ENCODE peak calls at places on chromosomes 11 and 22, in eight cellular contexts. One of them, this sample, is unnamed. For H3K4me1, the result is how much of the 10 kb centered on the place peaks cover.

GRCh38 chr22:38707346-38707745 is 1.6 kb downstream of the GTPBP1 start:
- DNase-seq in stomach: no peak
- DNase-seq in transverse colon: no peak
- DNase-seq in HCT116: no peak
- DNase-seq in esophagus squamous epithelium: no peak
- DNase-seq in IMR-90: peak
- DNase-seq in suprapubic skin: no peak
- DNase-seq in uterus: no peak
- DNase-seq in this sample: no peak

GRCh38 chr11:86781546-86781945 is 18.8 kb upstream of the PRSS23 start:
- DNase-seq in uterus: no peak
- DNase-seq in IMR-90: no peak
- DNase-seq in transverse colon: no peak
- DNase-seq in stomach: no peak
- DNase-seq in suprapubic skin: no peak
- DNase-seq in esophagus squamous epithelium: no peak
- DNase-seq in HCT116: no peak
- DNase-seq in this sample: no peak

GRCh38 chr11:123478352-123478986 is 48.4 kb downstream of the GRAMD1B start:
- DNase-seq in stomach: peak
- DNase-seq in uterus: peak
- DNase-seq in esophagus squamous epithelium: no peak
- DNase-seq in IMR-90: peak
- DNase-seq in HCT116: peak
- DNase-seq in transverse colon: peak
- DNase-seq in suprapubic skin: no peak
- DNase-seq in this sample: no peak

GRCh38 chr22:21009638-21010425 is 5.1 kb upstream of the P2RX6 start:
- DNase-seq in esophagus squamous epithelium: no peak
- DNase-seq in uterus: no peak
- DNase-seq in stomach: peak
- DNase-seq in transverse colon: peak
- DNase-seq in suprapubic skin: no peak
- DNase-seq in HCT116: no peak
- DNase-seq in IMR-90: peak
- DNase-seq in this sample: no peak

GRCh38 chr11:134098566-134099184 is 29.8 kb downstream of the JAM3 start:
- DNase-seq in transverse colon: no peak
- DNase-seq in stomach: no peak
- DNase-seq in esophagus squamous epithelium: no peak
- DNase-seq in suprapubic skin: no peak
- DNase-seq in HCT116: peak
- DNase-seq in IMR-90: no peak
- DNase-seq in uterus: no peak
- DNase-seq in this sample: no peak

GRCh38 chr11:131025421-131026126 is 109.3 kb upstream of the SNX19 start:
- DNase-seq in IMR-90: no peak
- DNase-seq in uterus: no peak
- DNase-seq in transverse colon: no peak
- DNase-seq in stomach: no peak
- DNase-seq in esophagus squamous epithelium: no peak
- DNase-seq in suprapubic skin: no peak
- DNase-seq in HCT116: no peak
- DNase-seq in this sample: peak

GRCh38 chr22:32883131-32883530 is 81.6 kb downstream of the TIMP3 start:
- DNase-seq in stomach: no peak
- DNase-seq in uterus: no peak
- DNase-seq in esophagus squamous epithelium: no peak
- DNase-seq in suprapubic skin: no peak
- DNase-seq in transverse colon: no peak
- DNase-seq in HCT116: no peak
- DNase-seq in IMR-90: no peak
- DNase-seq in this sample: no peak

GRCh38 chr11:46247090-46247489 is 30.4 kb upstream of the CREB3L1 start:
- DNase-seq in esophagus squamous epithelium: no peak
- DNase-seq in transverse colon: no peak
- DNase-seq in stomach: no peak
- DNase-seq in uterus: no peak
- DNase-seq in HCT116: no peak
- DNase-seq in suprapubic skin: no peak
- DNase-seq in IMR-90: no peak
- DNase-seq in this sample: no peak

GRCh38 chr22:49203091-49203862 is 624.4 kb downstream of the BRD1 start:
- DNase-seq in suprapubic skin: peak
- DNase-seq in IMR-90: no peak
- DNase-seq in esophagus squamous epithelium: no peak
- DNase-seq in transverse colon: no peak
- DNase-seq in HCT116: no peak
- DNase-seq in stomach: peak
- DNase-seq in uterus: peak
- DNase-seq in this sample: no peak

GRCh38 chr11:1772270-1773130 is 8.8 kb upstream of the CTSD start:
- DNase-seq in transverse colon: peak
- DNase-seq in stomach: peak
- DNase-seq in esophagus squamous epithelium: no peak
- DNase-seq in suprapubic skin: peak
- DNase-seq in IMR-90: peak
- DNase-seq in uterus: peak
- DNase-seq in HCT116: peak
- DNase-seq in this sample: no peak

DNA sequence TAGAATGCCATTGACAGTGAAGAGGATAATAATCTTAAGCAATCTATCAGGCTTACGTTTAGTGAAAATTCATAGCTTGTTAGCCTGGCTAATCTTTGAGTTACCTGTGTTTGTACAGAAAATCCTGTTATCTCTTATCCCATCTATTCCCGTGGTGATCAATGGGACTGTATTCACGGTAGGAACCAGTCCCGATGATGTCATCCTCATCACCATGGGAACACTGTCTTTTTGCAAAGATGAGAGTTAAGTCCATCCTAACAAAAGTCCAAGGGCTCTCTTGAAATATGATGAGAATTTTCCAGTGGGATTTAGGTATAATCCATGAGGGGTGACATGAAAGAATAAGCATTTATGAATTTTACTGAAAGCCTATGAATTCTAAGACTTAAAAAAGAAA is 762.2 kb downstream of the ETS1 start:
- DNase-seq in stomach: no peak
- DNase-seq in transverse colon: no peak
- DNase-seq in HCT116: no peak
- DNase-seq in uterus: no peak
- DNase-seq in IMR-90: no peak
- DNase-seq in esophagus squamous epithelium: no peak
- DNase-seq in suprapubic skin: no peak
- DNase-seq in this sample: no peak
- H3K4me1 ChIP-seq in stomach: under half
- H3K4me1 ChIP-seq in transverse colon: under half
- H3K4me1 ChIP-seq in HCT116: under half
- H3K4me1 ChIP-seq in uterus: under half
- H3K4me1 ChIP-seq in IMR-90: under half
- H3K4me1 ChIP-seq in esophagus squamous epithelium: under half
- H3K4me1 ChIP-seq in suprapubic skin: under half
- H3K4me1 ChIP-seq in this sample: under half

DNA sequence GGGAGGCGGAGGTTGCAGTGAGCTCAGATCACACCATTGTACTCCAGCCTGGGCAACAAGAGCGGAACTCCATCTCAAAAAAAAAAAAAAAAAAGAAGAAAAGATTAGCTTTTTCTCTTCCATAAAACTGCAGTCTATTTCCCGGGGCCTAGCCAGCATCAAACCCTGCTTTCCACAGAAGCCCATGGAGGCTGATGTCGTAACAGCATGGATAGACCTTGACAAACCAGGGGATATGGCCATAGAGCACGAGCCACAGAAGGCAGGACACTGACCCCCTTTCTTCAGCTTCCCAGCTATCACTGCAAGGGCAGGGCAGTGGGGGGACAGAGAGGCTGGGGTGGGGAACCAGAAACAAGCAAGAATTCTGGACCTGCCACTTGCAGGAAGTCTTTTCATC is 21.5 kb downstream of the HPS4 start:
- DNase-seq in stomach: no peak
- DNase-seq in IMR-90: no peak
- DNase-seq in HCT116: no peak
- DNase-seq in suprapubic skin: no peak
- DNase-seq in transverse colon: no peak
- DNase-seq in esophagus squamous epithelium: no peak
- DNase-seq in uterus: no peak
- DNase-seq in this sample: no peak
- H3K4me3 ChIP-seq in stomach: no peak
- H3K4me3 ChIP-seq in IMR-90: no peak
- H3K4me3 ChIP-seq in HCT116: no peak
- H3K4me3 ChIP-seq in suprapubic skin: no peak
- H3K4me3 ChIP-seq in transverse colon: no peak
- H3K4me3 ChIP-seq in esophagus squamous epithelium: no peak
- H3K4me3 ChIP-seq in uterus: no peak
- H3K4me3 ChIP-seq in this sample: no peak

DNA sequence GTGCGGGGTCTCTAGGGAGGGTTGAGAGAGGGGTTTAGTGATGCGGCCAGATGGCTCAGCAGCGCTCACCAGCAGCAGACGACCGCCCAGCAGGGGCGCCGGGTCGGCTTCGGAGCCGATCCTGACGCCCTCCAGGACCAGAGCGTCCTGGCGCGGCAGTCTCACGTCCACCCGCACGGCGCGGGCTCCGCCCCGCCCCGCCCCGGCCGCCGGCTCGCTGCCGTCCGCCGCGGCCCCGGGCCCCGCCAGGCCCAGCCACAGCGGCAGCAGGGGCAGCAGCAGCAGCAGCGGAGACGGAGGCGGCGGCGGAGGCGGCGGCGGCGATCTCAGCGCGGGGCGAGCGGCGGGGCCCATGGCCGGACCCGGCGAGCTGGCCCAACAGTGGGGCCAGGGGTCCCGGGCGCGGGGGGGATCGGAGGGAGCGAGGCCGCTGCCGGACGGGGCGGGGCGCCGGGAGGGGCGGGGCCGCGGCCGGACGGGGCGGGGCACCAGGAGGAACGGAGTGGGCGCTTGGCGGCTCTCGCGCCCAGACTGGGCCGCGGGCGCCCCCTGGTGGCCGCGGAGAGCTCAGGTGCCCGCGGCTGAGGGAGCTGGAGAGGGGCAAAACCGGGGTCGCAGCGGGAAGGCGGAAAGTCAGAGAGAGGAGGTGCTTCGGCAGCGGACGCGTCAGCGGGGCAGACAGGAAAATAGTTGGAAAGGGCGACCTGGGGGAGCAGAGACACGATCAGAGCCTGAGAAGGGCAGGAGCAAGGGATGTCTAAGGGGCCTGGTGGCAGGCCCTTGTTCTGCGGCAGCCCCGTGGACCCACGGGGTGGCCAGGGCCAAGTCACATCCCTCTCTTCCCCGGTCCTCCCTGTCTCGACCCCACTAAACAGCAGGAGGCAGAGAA is at the start of gene RNF215:
- DNase-seq in transverse colon: peak
- DNase-seq in HCT116: peak
- DNase-seq in IMR-90: peak
- DNase-seq in stomach: peak
- DNase-seq in uterus: peak
- DNase-seq in esophagus squamous epithelium: no peak
- DNase-seq in suprapubic skin: peak
- DNase-seq in this sample: peak
- TF ChIP-seq POLR2A in transverse colon: no peak
- TF ChIP-seq POLR2A in HCT116: no peak
- TF ChIP-seq POLR2A in IMR-90: peak
- TF ChIP-seq POLR2A in stomach: no peak
- TF ChIP-seq POLR2A in uterus: peak
- TF ChIP-seq POLR2A in esophagus squamous epithelium: no peak
- TF ChIP-seq POLR2A in suprapubic skin: no peak
- TF ChIP-seq POLR2A in this sample: no peak

GRCh38 chr22:25735657-25736056 is 6.3 kb upstream of the MYO18B start:
- DNase-seq in IMR-90: no peak
- DNase-seq in stomach: no peak
- DNase-seq in esophagus squamous epithelium: no peak
- DNase-seq in uterus: no peak
- DNase-seq in suprapubic skin: no peak
- DNase-seq in HCT116: no peak
- DNase-seq in transverse colon: no peak
- DNase-seq in this sample: no peak

GRCh38 chr22:25739659-25740344 is 2.2 kb upstream of the MYO18B start:
- DNase-seq in HCT116: no peak
- DNase-seq in transverse colon: no peak
- DNase-seq in suprapubic skin: no peak
- DNase-seq in stomach: no peak
- DNase-seq in IMR-90: no peak
- DNase-seq in esophagus squamous epithelium: no peak
- DNase-seq in uterus: no peak
- DNase-seq in this sample: no peak

GRCh38 chr22:25741692-25742626 is at the start of gene MYO18B:
- DNase-seq in HCT116: no peak
- DNase-seq in stomach: no peak
- DNase-seq in esophagus squamous epithelium: no peak
- DNase-seq in suprapubic skin: no peak
- DNase-seq in IMR-90: no peak
- DNase-seq in uterus: no peak
- DNase-seq in transverse colon: no peak
- DNase-seq in this sample: peak

DNA sequence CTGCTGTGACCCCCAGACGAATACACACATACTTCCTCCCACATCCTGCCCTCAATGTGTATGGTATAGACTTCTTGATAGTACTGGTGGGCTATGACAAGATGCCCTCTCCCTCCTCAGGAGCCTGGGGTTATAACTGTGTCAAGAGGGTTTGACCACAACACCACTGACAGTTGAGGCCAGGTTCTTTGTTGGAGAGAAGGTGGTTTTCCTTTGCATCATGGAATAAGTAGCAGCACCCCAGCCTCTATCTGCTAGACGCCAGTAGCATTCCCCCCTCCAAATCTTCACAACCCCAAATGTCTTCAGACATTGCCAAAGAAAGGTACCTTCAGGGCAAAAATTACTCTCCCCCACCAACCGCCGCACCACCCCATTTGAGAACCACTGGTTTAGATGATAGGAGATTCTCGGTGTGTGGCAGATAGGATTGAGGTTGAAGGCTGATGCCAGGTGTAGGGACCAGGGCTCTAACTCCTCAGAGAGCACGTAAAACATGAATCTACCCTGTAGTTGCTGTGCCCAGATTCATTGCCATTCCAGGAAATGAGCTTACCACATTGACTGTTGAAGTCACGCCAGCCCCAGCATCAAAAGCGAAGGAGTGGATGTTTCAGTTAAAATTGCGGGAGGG is 5.5 kb upstream of the MYO18B start:
- DNase-seq in stomach: no peak
- DNase-seq in suprapubic skin: no peak
- DNase-seq in esophagus squamous epithelium: no peak
- DNase-seq in transverse colon: no peak
- DNase-seq in uterus: no peak
- DNase-seq in HCT116: no peak
- DNase-seq in IMR-90: no peak
- DNase-seq in this sample: no peak
- H3K4me1 ChIP-seq in stomach: under half
- H3K4me1 ChIP-seq in suprapubic skin: under half
- H3K4me1 ChIP-seq in esophagus squamous epithelium: under half
- H3K4me1 ChIP-seq in transverse colon: under half
- H3K4me1 ChIP-seq in uterus: under half
- H3K4me1 ChIP-seq in HCT116: under half
- H3K4me1 ChIP-seq in IMR-90: under half
- H3K4me1 ChIP-seq in this sample: under half

GRCh38 chr11:73314121-73314948 is 6.3 kb downstream of the ARHGEF17 start:
- DNase-seq in transverse colon: peak
- DNase-seq in uterus: peak
- DNase-seq in esophagus squamous epithelium: no peak
- DNase-seq in stomach: no peak
- DNase-seq in IMR-90: peak
- DNase-seq in HCT116: no peak
- DNase-seq in suprapubic skin: no peak
- DNase-seq in this sample: peak
- H3K4me3 ChIP-seq in transverse colon: no peak
- H3K4me3 ChIP-seq in uterus: no peak
- H3K4me3 ChIP-seq in esophagus squamous epithelium: peak
- H3K4me3 ChIP-seq in stomach: peak
- H3K4me3 ChIP-seq in IMR-90: no peak
- H3K4me3 ChIP-seq in HCT116: no peak
- H3K4me3 ChIP-seq in suprapubic skin: peak
- H3K4me3 ChIP-seq in this sample: peak

This sample was measured in heart left ventricle.